ENCODE peak calls at places on chromosomes 2 and 18, in six cellular contexts. M, F, G, Z, J and S are unnamed samples.

GRCh38 chr2:70344195-70344594 is 42.3 kb upstream of the FAM136A start:
- DNase-seq in F (no peak), Z (peak; percentile 96), J (no peak), G (no peak), M (no peak), S (no peak)

GRCh38 chr18:8231316-8231715 is 377.9 kb upstream of the RAB12 start:
- DNase-seq in J (no peak), G (no peak), F (no peak), Z (no peak), M (no peak), S (no peak)

GRCh38 chr2:201500534-201500933 is 49.0 kb downstream of the STRADB start:
- DNase-seq in J (no peak), G (no peak), F (no peak), M (no peak), Z (peak; percentile 50), S (no peak)

GRCh38 chr2:178477443-178478099 is 829 bp downstream of the FKBP7 start:
- DNase-seq in M (no peak), G (peak; percentile 6), J (no peak), F (no peak), Z (no peak), S (no peak)

GRCh38 chr2:85728883-85729824 is 24.6 kb upstream of the ATOH8 start:
- DNase-seq in F (peak; percentile 94), M (no peak), G (peak; percentile 59), J (peak; percentile 95), Z (peak; percentile 68), S (peak; percentile 95)

GRCh38 chr2:160869411-160869810 is 290.8 kb upstream of the TANK start:
- DNase-seq in G (no peak), Z (peak; percentile 58), F (no peak), J (no peak), M (peak; percentile 94), S (no peak)

GRCh38 chr2:165382362-165382761 is 87.1 kb upstream of the CSRNP3 start:
- DNase-seq in Z (no peak), J (no peak), F (no peak), M (no peak), G (no peak), S (no peak)

GRCh38 chr2:174587607-174588006 is 10.0 kb downstream of the WIPF1 start:
- DNase-seq in F (no peak), Z (peak; percentile 23), G (no peak), J (no peak), M (no peak), S (no peak)

GRCh38 chr18:36441426-36441870 is 143.9 kb downstream of the FHOD3 start:
- DNase-seq in Z (no peak), F (no peak), G (no peak), J (no peak), M (no peak), S (no peak)

GRCh38 chr2:191029280-191029908 is 15.4 kb upstream of the STAT1 start:
- DNase-seq in Z (no peak), G (peak; percentile 81), M (no peak), F (no peak), J (no peak), S (no peak)

GRCh38 chr2:226561962-226562361 is 237.7 kb downstream of the IRS1 start:
- DNase-seq in J (no peak), G (no peak), Z (peak; percentile 90), F (no peak), M (no peak), S (no peak)

GRCh38 chr18:22999212-22999611 is 66.1 kb downstream of the RBBP8 start:
- DNase-seq in G (no peak), Z (no peak), J (no peak), F (no peak), M (peak; percentile 32), S (no peak)

GRCh38 chr2:128003463-128003862 is 24.4 kb downstream of the SAP130 start:
- DNase-seq in M (no peak), G (no peak), F (no peak), Z (no peak), J (no peak), S (no peak)

GRCh38 chr2:178152033-178152432 is 39.8 kb downstream of the RBM45 start:
- DNase-seq in Z (no peak), G (no peak), M (no peak), F (no peak), J (no peak), S (no peak)

GRCh38 chr2:166382-166781 is 97.5 kb downstream of the SH3YL1 start:
- DNase-seq in G (peak; percentile 8), J (no peak), Z (no peak), F (no peak), M (no peak), S (no peak)

GRCh38 chr18:2846638-2847340 is at the start of gene EMILIN2:
- DNase-seq in J (peak; percentile 88), F (peak; percentile 90), G (peak; percentile 29), M (no peak), Z (peak; percentile 26), S (peak; percentile 87)

DNA sequence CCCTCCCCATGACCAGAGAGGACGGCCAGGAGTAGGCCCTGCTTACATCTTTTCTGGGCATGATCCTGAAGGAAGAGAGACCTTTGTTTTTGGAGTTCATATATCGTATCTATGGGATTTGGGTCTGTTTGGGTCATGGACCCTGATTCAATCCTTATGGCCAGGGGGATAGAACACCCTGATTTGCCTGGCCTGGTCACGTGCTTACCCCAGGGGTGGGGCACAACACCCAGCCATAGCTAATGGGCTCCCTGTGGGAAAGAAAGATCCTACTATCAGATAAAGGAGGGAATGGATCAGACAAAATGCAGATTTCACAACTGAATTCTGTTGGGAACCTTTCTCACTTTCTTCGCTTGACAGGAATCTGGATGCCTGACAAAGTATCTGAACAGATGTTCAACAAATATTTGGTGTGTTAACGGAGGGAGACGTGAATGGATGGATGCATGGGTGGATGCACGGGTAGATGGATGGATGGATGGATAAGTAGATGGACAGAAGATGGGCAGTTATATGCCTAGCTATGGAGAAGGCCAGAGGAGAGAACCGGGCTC is 155.9 kb downstream of the KLHL29 start:
- DNase-seq in M (no peak), Z (no peak), F (no peak), J (no peak), G (no peak), S (no peak)
- H3K4me3 ChIP-seq in M (no peak overlapping the region), Z (no peak overlapping the region), F (no peak overlapping the region), J (no peak overlapping the region), G (no peak overlapping the region), S (no peak overlapping the region)

GRCh38 chr2:27716301-27717069 is 52.8 kb downstream of the SLC4A1AP start:
- DNase-seq in Z (no peak), F (no peak), J (no peak), G (no peak), M (no peak), S (no peak)

GRCh38 chr2:27714053-27714452 is 50.4 kb downstream of the SLC4A1AP start:
- DNase-seq in Z (peak; percentile 48), F (no peak), G (no peak), M (no peak), J (no peak), S (no peak)

GRCh38 chr2:27717070-27717453 is 53.4 kb downstream of the SLC4A1AP start:
- DNase-seq in J (no peak), Z (peak; percentile 99), M (peak; percentile 58), F (no peak), G (no peak), S (no peak)

GRCh38 chr2:27714851-27715291 is 51.2 kb downstream of the SLC4A1AP start:
- DNase-seq in M (no peak), Z (no peak), F (no peak), J (no peak), G (no peak), S (no peak)

GRCh38 chr2:27715318-27716165 is 51.9 kb downstream of the SLC4A1AP start:
- DNase-seq in G (peak; percentile 56), Z (peak; percentile 36), M (no peak), J (peak; percentile 93), F (no peak), S (peak; percentile 76)
- H3K4me3 ChIP-seq in G (no peak overlapping the region), Z (no peak overlapping the region), M (peak overlapping the region; percentile 27), J (peak overlapping the region; percentile 50), F (peak overlapping the region; percentile 21), S (peak overlapping the region; percentile 46)

GRCh38 chr18:44818668-44819403 is 138.1 kb downstream of the SETBP1 start:
- DNase-seq in F (no peak), M (no peak), G (no peak), Z (no peak), J (no peak), S (no peak)
- H3K4me3 ChIP-seq in F (no peak overlapping the region), M (no peak overlapping the region), G (no peak overlapping the region), Z (no peak overlapping the region), J (no peak overlapping the region), S (no peak overlapping the region)

GRCh38 chr2:120231564-120231973 is 8.4 kb upstream of the TMEM185B start:
- DNase-seq in G (peak; percentile 38), Z (no peak), J (peak; percentile 41), F (no peak), M (no peak), S (no peak)
- H3K4me3 ChIP-seq in G (peak overlapping the region; percentile 99), Z (no peak overlapping the region), J (peak overlapping the region; percentile 51), F (no peak overlapping the region), M (no peak overlapping the region), S (peak overlapping the region; percentile 53)

GRCh38 chr2:233338046-233338445 is 16.2 kb upstream of the DGKD start:
- DNase-seq in M (no peak), F (no peak), J (peak; percentile 37), Z (no peak), G (no peak), S (peak; percentile 21)

GRCh38 chr2:233342301-233342700 is 12.0 kb upstream of the DGKD start:
- DNase-seq in G (no peak), M (no peak), J (no peak), Z (no peak), F (no peak), S (peak; percentile 22)

GRCh38 chr2:233341296-233341695 is 13.0 kb upstream of the DGKD start:
- DNase-seq in F (no peak), G (no peak), M (no peak), J (no peak), Z (no peak), S (no peak)

GRCh38 chr2:233336541-233336940 is 17.8 kb upstream of the DGKD start:
- DNase-seq in Z (no peak), M (no peak), J (no peak), G (no peak), F (no peak), S (no peak)

DNA sequence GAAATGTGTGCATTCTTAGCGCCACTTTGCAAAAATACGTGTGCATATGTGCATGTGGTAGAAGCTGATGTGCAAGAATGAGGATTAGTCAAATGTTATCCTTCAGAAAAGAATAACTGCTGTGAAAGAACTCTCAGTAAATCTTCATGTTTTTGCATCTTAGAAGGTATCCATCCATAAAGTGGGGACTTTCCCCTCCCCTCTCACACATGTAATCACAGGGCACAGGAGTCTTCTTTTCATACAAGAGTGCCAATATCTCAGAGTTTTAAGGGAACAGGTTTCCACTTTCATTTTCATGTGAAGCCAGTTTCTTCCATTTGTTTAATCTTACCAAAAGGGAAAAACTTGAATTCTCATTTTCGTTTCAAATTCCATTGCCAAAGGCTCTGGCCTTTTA is 15.3 kb upstream of the DGKD start:
- DNase-seq in J (no peak), F (no peak), M (no peak), G (no peak), Z (no peak), S (no peak)
- H3K4me3 ChIP-seq in J (no peak overlapping the region), F (no peak overlapping the region), M (no peak overlapping the region), G (no peak overlapping the region), Z (no peak overlapping the region), S (no peak overlapping the region)

GRCh38 chr2:241617431-241618154 is 19.4 kb downstream of the THAP4 start:
- DNase-seq in Z (peak; percentile 33), J (no peak), G (peak; percentile 82), M (no peak), F (no peak), S (no peak)
- H3K4me3 ChIP-seq in Z (peak overlapping the region; percentile 50), J (peak overlapping the region; percentile 19), G (peak overlapping the region; percentile 91), M (no peak overlapping the region), F (no peak overlapping the region), S (peak overlapping the region; percentile 45)